ENCODE peak calls at places on chromosomes 3 and 15, in seven cellular contexts. T is mammary epithelial cell; V is astrocyte; K is kidney; X is aorta; F is heart left ventricle; A is CD8-positive, alpha-beta T cell. N is an unnamed sample.

GRCh38 chr3:13420051-13420816 is at the start of gene NUP210:
- DNase-seq in X (no peak), V (no peak), K (peak; percentile 81), T (no peak), F (no peak), A (peak; percentile 74), N (peak; percentile 39)

GRCh38 chr3:114447950-114448479 is 154.2 kb downstream of the TIGIT start:
- DNase-seq in A (no peak), K (no peak), V (no peak), F (no peak), T (no peak), X (no peak), N (no peak)

GRCh38 chr15:42591238-42591936 is 16.0 kb downstream of the STARD9 start:
- DNase-seq in V (peak; percentile 40), T (no peak), F (no peak), K (no peak), A (no peak), X (no peak), N (no peak)

GRCh38 chr3:169527539-169527938 is 136.0 kb downstream of the MECOM start:
- DNase-seq in K (no peak), V (no peak), A (no peak), T (no peak), F (no peak), X (no peak), N (no peak)

GRCh38 chr3:23752126-23752525 is 53.6 kb upstream of the UBE2E1 start:
- DNase-seq in A (no peak), V (peak; percentile 51), F (no peak), K (no peak), X (no peak), T (no peak), N (no peak)

GRCh38 chr3:53167418-53168174 is 6.6 kb downstream of the PRKCD start:
- DNase-seq in A (no peak), F (no peak), X (no peak), K (no peak), V (no peak), T (no peak), N (no peak)

GRCh38 chr3:53845103-53845880 is 927 bp downstream of the CHDH start:
- DNase-seq in A (peak; percentile 42), F (peak; percentile 37), V (peak; percentile 29), T (peak; percentile 37), K (peak; percentile 84), X (peak; percentile 85), N (no peak)

GRCh38 chr15:62099171-62099601 is 32.4 kb downstream of the C2CD4A start:
- DNase-seq in K (no peak), X (no peak), A (no peak), F (no peak), T (no peak), V (peak; percentile 27), N (no peak)

GRCh38 chr15:47466357-47466756 is 250.9 kb upstream of the SEMA6D start:
- DNase-seq in K (no peak), V (peak; percentile 74), A (no peak), F (no peak), X (no peak), T (peak; percentile 77), N (no peak)

GRCh38 chr3:149752788-149753136 is 473 bp upstream of the COMMD2 start:
- DNase-seq in K (no peak), A (no peak), V (no peak), F (no peak), T (no peak), X (no peak), N (no peak)

GRCh38 chr15:66619152-66619903 is 53.5 kb upstream of the LCTL start:
- DNase-seq in X (peak; percentile 92), F (peak; percentile 73), K (peak; percentile 92), V (peak; percentile 31), T (peak; percentile 57), A (peak; percentile 57), N (no peak)

GRCh38 chr3:124552224-124552623 is 178.0 kb upstream of the UMPS start:
- DNase-seq in T (peak; percentile 37), V (peak; percentile 31), X (no peak), F (no peak), K (no peak), A (no peak), N (no peak)

GRCh38 chr3:182979719-182980191 is 583 bp downstream of the DCUN1D1 start:
- DNase-seq in K (no peak), F (peak; percentile 32), X (no peak), T (peak; percentile 26), A (no peak), V (no peak), N (no peak)

GRCh38 chr3:165669502-165669901 is 167.7 kb downstream of the BCHE start:
- DNase-seq in F (no peak), K (no peak), A (no peak), T (no peak), V (peak; percentile 28), X (no peak), N (no peak)

GRCh38 chr3:32420138-32420981 is 28.7 kb downstream of the CMTM7 start:
- DNase-seq in V (peak; percentile 76), T (peak; percentile 98), X (no peak), K (peak; percentile 89), A (no peak), F (no peak), N (no peak)

GRCh38 chr15:75043509-75044257 is 20.3 kb downstream of the PPCDC start:
- DNase-seq in A (no peak), V (peak; percentile 99), T (peak; percentile 88), X (peak; percentile 98), K (peak; percentile 98), F (peak; percentile 99), N (no peak)

GRCh38 chr3:123072152-123072551 is 5.3 kb downstream of the PDIA5 start:
- DNase-seq in T (no peak), X (no peak), F (no peak), V (no peak), K (no peak), A (no peak), N (no peak)

GRCh38 chr3:136070334-136070733 is 104.8 kb downstream of the PPP2R3A start:
- DNase-seq in X (no peak), K (no peak), V (peak; percentile 84), A (no peak), T (peak; percentile 80), F (no peak), N (no peak)

GRCh38 chr3:156787926-156788663 is 38.1 kb upstream of the LEKR1 start:
- DNase-seq in V (peak; percentile 97), T (peak; percentile 97), X (no peak), F (no peak), A (no peak), K (no peak), N (no peak)

GRCh38 chr3:132290833-132291232 is 26.4 kb upstream of the ACP3 start:
- DNase-seq in A (no peak), K (no peak), T (peak; percentile 88), F (no peak), X (no peak), V (peak; percentile 30), N (no peak)

GRCh38 chr15:51334011-51334426 is 4.4 kb downstream of the CYP19A1 start:
- DNase-seq in K (no peak), A (no peak), V (no peak), T (no peak), F (no peak), X (no peak), N (no peak)
- H3K4me3 ChIP-seq in K (no peak overlapping the region), A (no peak overlapping the region), V (no peak overlapping the region), T (no peak overlapping the region), F (no peak overlapping the region), X (no peak overlapping the region), N (no peak overlapping the region)

DNA sequence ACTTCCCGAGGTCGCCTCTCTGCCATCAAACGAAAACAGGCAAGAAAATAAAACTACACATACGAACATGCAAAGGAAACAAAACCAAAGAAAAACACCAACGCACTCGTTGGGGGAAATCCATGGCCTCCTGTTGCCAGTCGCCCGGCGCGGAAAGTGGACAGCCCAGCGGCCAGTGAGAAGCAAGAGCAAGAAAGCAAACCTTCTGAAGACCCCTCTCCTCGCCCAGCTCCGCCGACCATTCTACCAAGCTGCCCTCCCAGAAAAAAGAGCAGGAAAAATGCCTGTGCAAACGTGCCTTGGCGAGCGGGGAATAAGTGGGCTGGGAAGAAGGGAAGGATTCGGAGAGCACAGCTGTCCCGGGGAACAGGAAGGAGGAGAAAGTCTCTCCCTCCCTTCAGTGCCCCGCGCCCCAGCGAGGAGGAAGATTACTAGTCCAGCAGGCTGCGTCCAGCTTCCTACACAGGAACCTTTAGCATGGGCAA is 802 bp upstream of the NECTIN3 start:
- DNase-seq in K (no peak), A (peak; percentile 50), V (no peak), X (peak; percentile 76), F (no peak), T (no peak), N (peak; percentile 21)
- H3K4me1 ChIP-seq in K (peaks cover 10% of the 10 kb centered on the region), A (peaks cover 12% of the 10 kb centered on the region), V (peaks cover 14% of the 10 kb centered on the region), X (peaks cover 3% of the 10 kb centered on the region), F (peaks cover 25% of the 10 kb centered on the region), T (peaks cover 9% of the 10 kb centered on the region), N (peaks cover 16% of the 10 kb centered on the region)

GRCh38 chr3:196688349-196688748 is 23.7 kb downstream of the CEP19 start:
- DNase-seq in K (no peak), X (no peak), A (no peak), T (peak; percentile 42), F (peak; percentile 37), V (peak; percentile 10), N (no peak)
- H3K27ac ChIP-seq in K (no peak overlapping the region), X (no peak overlapping the region), A (no peak overlapping the region), T (no peak overlapping the region), F (peak overlapping the region; percentile 13), V (peak overlapping the region; percentile 5), N (no peak overlapping the region)

GRCh38 chr3:48296699-48297098 is 36.8 kb downstream of the SPINK8 start:
- DNase-seq in A (no peak), F (no peak), T (no peak), K (no peak), V (no peak), X (no peak), N (no peak)

GRCh38 chr3:48301020-48301813 is 32.2 kb downstream of the SPINK8 start:
- DNase-seq in T (peak; percentile 87), F (peak; percentile 91), V (peak; percentile 81), A (peak; percentile 94), K (peak; percentile 97), X (peak; percentile 98), N (peak; percentile 80)

GRCh38 chr3:48301814-48302194 is 31.7 kb downstream of the SPINK8 start:
- DNase-seq in V (peak; percentile 41), X (no peak), F (peak; percentile 12), K (no peak), A (no peak), T (peak; percentile 32), N (no peak)

GRCh38 chr3:48297111-48297810 is 36.2 kb downstream of the SPINK8 start:
- DNase-seq in K (no peak), V (no peak), F (no peak), X (no peak), T (no peak), A (no peak), N (no peak)

GRCh38 chr3:48299746-48300361 is 33.6 kb downstream of the SPINK8 start:
- DNase-seq in V (no peak), T (no peak), A (no peak), X (no peak), F (no peak), K (no peak), N (no peak)
- H3K4me3 ChIP-seq in V (peak overlapping the region; percentile 68), T (no peak overlapping the region), A (peak overlapping the region; percentile 97), X (no peak overlapping the region), F (no peak overlapping the region), K (peak overlapping the region; percentile 90), N (peak overlapping the region; percentile 84)

DNA sequence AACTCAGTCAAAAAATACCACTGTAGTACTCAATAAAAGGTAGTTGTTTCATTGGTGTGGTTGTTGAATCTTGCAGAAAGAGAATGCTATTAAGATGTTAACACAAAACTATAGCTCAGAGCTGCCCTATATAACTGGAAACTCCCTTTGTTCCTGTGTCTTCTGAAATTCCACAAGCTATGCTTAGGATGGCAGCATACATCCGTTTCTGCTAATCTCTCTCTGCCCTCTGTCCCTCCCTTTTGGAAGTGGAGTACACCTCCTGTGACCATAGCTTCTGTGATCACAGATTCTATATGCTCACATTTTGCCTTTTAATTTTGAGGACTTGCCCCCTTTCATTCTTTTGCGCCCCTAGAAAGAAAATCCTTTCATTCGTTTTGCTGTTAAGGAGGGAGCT is 33.7 kb downstream of the ARPP21 start:
- DNase-seq in A (no peak), F (no peak), V (no peak), T (no peak), X (no peak), K (no peak), N (no peak)
- H3K4me1 ChIP-seq in A (no peaks in the 10 kb centered on the region), F (no peaks in the 10 kb centered on the region), V (peaks cover 5% of the 10 kb centered on the region), T (no peaks in the 10 kb centered on the region), X (no peaks in the 10 kb centered on the region), K (no peaks in the 10 kb centered on the region), N (no peaks in the 10 kb centered on the region)